ENCODE peak calls at places on chromosomes 6 and 20, in eight cellular contexts. One of them, this sample, is unnamed.

GRCh38 chr6:28161410-28162079 is 19.9 kb downstream of the ZKSCAN8 start:
- DNase-seq in RWPE1: peak
- DNase-seq in fibroblast of lung: peak
- DNase-seq in activated T-helper 1 cell treated with anti-CD3 and anti-CD28 coated beads, Interleukin-12 subunit alpha, Interleukin-12 subunit beta, Interleukin-2, Interleukin-4 antibody, amounts not matched to agents 30 ng/mL and 10 ng/mL and 1 ng/mL, durations not matched to agents 14 hours and 24 hours and 36 hours: peak
- DNase-seq in lower lobe of right lung: peak
- DNase-seq in HT-29: peak
- DNase-seq in cardiac fibroblast: peak
- DNase-seq in IMR-90: peak
- DNase-seq in this sample: peak

GRCh38 chr20:50992733-50993457 is 30.0 kb downstream of the KCNG1 start:
- DNase-seq in RWPE1: peak
- DNase-seq in fibroblast of lung: peak
- DNase-seq in activated T-helper 1 cell treated with anti-CD3 and anti-CD28 coated beads, Interleukin-12 subunit alpha, Interleukin-12 subunit beta, Interleukin-2, Interleukin-4 antibody, amounts not matched to agents 30 ng/mL and 10 ng/mL and 1 ng/mL, durations not matched to agents 14 hours and 24 hours and 36 hours: peak
- DNase-seq in lower lobe of right lung: no peak
- DNase-seq in HT-29: peak
- DNase-seq in cardiac fibroblast: peak
- DNase-seq in IMR-90: peak
- DNase-seq in this sample: peak

GRCh38 chr20:61162506-61162905 is 89.6 kb upstream of the CDH4 start:
- DNase-seq in RWPE1: no peak
- DNase-seq in fibroblast of lung: no peak
- DNase-seq in activated T-helper 1 cell treated with anti-CD3 and anti-CD28 coated beads, Interleukin-12 subunit alpha, Interleukin-12 subunit beta, Interleukin-2, Interleukin-4 antibody, amounts not matched to agents 30 ng/mL and 10 ng/mL and 1 ng/mL, durations not matched to agents 14 hours and 24 hours and 36 hours: no peak
- DNase-seq in lower lobe of right lung: no peak
- DNase-seq in HT-29: no peak
- DNase-seq in cardiac fibroblast: no peak
- DNase-seq in IMR-90: no peak
- DNase-seq in this sample: no peak

GRCh38 chr6:37204014-37204751 is 34.2 kb downstream of the PIM1 start:
- DNase-seq in RWPE1: no peak
- DNase-seq in fibroblast of lung: peak
- DNase-seq in activated T-helper 1 cell treated with anti-CD3 and anti-CD28 coated beads, Interleukin-12 subunit alpha, Interleukin-12 subunit beta, Interleukin-2, Interleukin-4 antibody, amounts not matched to agents 30 ng/mL and 10 ng/mL and 1 ng/mL, durations not matched to agents 14 hours and 24 hours and 36 hours: no peak
- DNase-seq in lower lobe of right lung: peak
- DNase-seq in HT-29: peak
- DNase-seq in cardiac fibroblast: peak
- DNase-seq in IMR-90: peak
- DNase-seq in this sample: peak

GRCh38 chr20:45268531-45268930 is 14.2 kb upstream of the SLPI start:
- DNase-seq in RWPE1: no peak
- DNase-seq in fibroblast of lung: no peak
- DNase-seq in activated T-helper 1 cell treated with anti-CD3 and anti-CD28 coated beads, Interleukin-12 subunit alpha, Interleukin-12 subunit beta, Interleukin-2, Interleukin-4 antibody, amounts not matched to agents 30 ng/mL and 10 ng/mL and 1 ng/mL, durations not matched to agents 14 hours and 24 hours and 36 hours: no peak
- DNase-seq in lower lobe of right lung: no peak
- DNase-seq in HT-29: no peak
- DNase-seq in cardiac fibroblast: no peak
- DNase-seq in IMR-90: no peak
- DNase-seq in this sample: no peak

GRCh38 chr20:31894980-31895675 is 24.7 kb downstream of the TTLL9 start:
- DNase-seq in RWPE1: peak
- DNase-seq in fibroblast of lung: peak
- DNase-seq in activated T-helper 1 cell treated with anti-CD3 and anti-CD28 coated beads, Interleukin-12 subunit alpha, Interleukin-12 subunit beta, Interleukin-2, Interleukin-4 antibody, amounts not matched to agents 30 ng/mL and 10 ng/mL and 1 ng/mL, durations not matched to agents 14 hours and 24 hours and 36 hours: no peak
- DNase-seq in lower lobe of right lung: peak
- DNase-seq in HT-29: peak
- DNase-seq in cardiac fibroblast: peak
- DNase-seq in IMR-90: peak
- DNase-seq in this sample: peak

GRCh38 chr6:136520520-136520919 is 29.7 kb downstream of the MAP7 start:
- DNase-seq in RWPE1: peak
- DNase-seq in fibroblast of lung: no peak
- DNase-seq in activated T-helper 1 cell treated with anti-CD3 and anti-CD28 coated beads, Interleukin-12 subunit alpha, Interleukin-12 subunit beta, Interleukin-2, Interleukin-4 antibody, amounts not matched to agents 30 ng/mL and 10 ng/mL and 1 ng/mL, durations not matched to agents 14 hours and 24 hours and 36 hours: no peak
- DNase-seq in lower lobe of right lung: no peak
- DNase-seq in HT-29: no peak
- DNase-seq in cardiac fibroblast: no peak
- DNase-seq in IMR-90: no peak
- DNase-seq in this sample: no peak

GRCh38 chr6:18400831-18401446 is 13.8 kb downstream of the RNF144B start:
- DNase-seq in RWPE1: no peak
- DNase-seq in fibroblast of lung: no peak
- DNase-seq in activated T-helper 1 cell treated with anti-CD3 and anti-CD28 coated beads, Interleukin-12 subunit alpha, Interleukin-12 subunit beta, Interleukin-2, Interleukin-4 antibody, amounts not matched to agents 30 ng/mL and 10 ng/mL and 1 ng/mL, durations not matched to agents 14 hours and 24 hours and 36 hours: no peak
- DNase-seq in lower lobe of right lung: no peak
- DNase-seq in HT-29: no peak
- DNase-seq in cardiac fibroblast: peak
- DNase-seq in IMR-90: peak
- DNase-seq in this sample: peak

GRCh38 chr6:53306819-53307347 is 41.9 kb downstream of the ELOVL5 start:
- DNase-seq in RWPE1: peak
- DNase-seq in fibroblast of lung: no peak
- DNase-seq in activated T-helper 1 cell treated with anti-CD3 and anti-CD28 coated beads, Interleukin-12 subunit alpha, Interleukin-12 subunit beta, Interleukin-2, Interleukin-4 antibody, amounts not matched to agents 30 ng/mL and 10 ng/mL and 1 ng/mL, durations not matched to agents 14 hours and 24 hours and 36 hours: peak
- DNase-seq in lower lobe of right lung: no peak
- DNase-seq in HT-29: no peak
- DNase-seq in cardiac fibroblast: peak
- DNase-seq in IMR-90: peak
- DNase-seq in this sample: peak